ENCODE peak calls at places on chromosomes 1 and 21, in eight cellular contexts. K is BJ; W is WTC11; F is CD4-positive, alpha-beta T cell; R is uterus; E is brain microvascular endothelial cell; I is GM13976; O is adrenal gland. U is an unnamed sample.

GRCh38 chr1:177246710-177247588 is 76.2 kb downstream of the BRINP2 start:
- DNase-seq in R (no peak), W (no peak), O (no peak), E (no peak), F (no peak), K (no peak), I (no peak), U (no peak)

GRCh38 chr21:39116761-39117425 is 66.4 kb downstream of the PSMG1 start:
- DNase-seq in F (no peak), E (no peak), K (no peak), O (peak; percentile 35), R (no peak), I (no peak), W (no peak), U (no peak)

GRCh38 chr1:222777977-222778376 is 36.9 kb upstream of the DISP1 start:
- DNase-seq in F (no peak), W (no peak), K (no peak), I (no peak), O (no peak), E (no peak), R (no peak), U (no peak)

GRCh38 chr1:201309420-201309819 is 26.1 kb downstream of the PKP1 start:
- DNase-seq in R (peak; percentile 20), E (peak; percentile 48), K (no peak), O (peak; percentile 90), F (no peak), I (peak; percentile 48), W (peak; percentile 78), U (peak; percentile 29)

GRCh38 chr1:206809504-206810084 is 37.3 kb upstream of the IL10 start:
- DNase-seq in I (no peak), F (no peak), E (peak; percentile 33), O (peak; percentile 60), K (no peak), R (no peak), W (no peak), U (peak; percentile 67)

GRCh38 chr1:177340601-177341067 is 169.9 kb downstream of the BRINP2 start:
- DNase-seq in R (peak; percentile 24), F (no peak), E (no peak), W (no peak), K (no peak), I (no peak), O (no peak), U (no peak)

GRCh38 chr1:196209983-196210382 is 398.3 kb downstream of the KCNT2 start:
- DNase-seq in E (no peak), F (no peak), I (no peak), K (peak; percentile 56), O (no peak), W (no peak), R (no peak), U (no peak)

GRCh38 chr1:87024936-87025537 is 110.6 kb downstream of the HS2ST1 start:
- DNase-seq in R (no peak), I (peak; percentile 25), F (no peak), K (no peak), O (no peak), W (no peak), E (peak; percentile 18), U (no peak)

GRCh38 chr1:172391972-172392371 is 28.5 kb upstream of the C1orf105 start:
- DNase-seq in R (no peak), I (no peak), O (no peak), W (no peak), K (no peak), E (no peak), F (no peak), U (no peak)

GRCh38 chr1:161076410-161076809 is 6.7 kb upstream of the ARHGAP30 start:
- DNase-seq in K (no peak), E (no peak), O (no peak), W (no peak), I (no peak), R (no peak), F (no peak), U (no peak)

GRCh38 chr1:33349081-33349759 is 28.3 kb upstream of the A3GALT2 start:
- DNase-seq in K (no peak), R (peak; percentile 52), W (peak; percentile 40), I (peak; percentile 63), O (peak; percentile 64), E (no peak), F (peak; percentile 29), U (peak; percentile 56)

GRCh38 chr21:42646836-42647235 is 6.6 kb upstream of the PDE9A start:
- DNase-seq in F (no peak), O (no peak), W (no peak), I (no peak), K (no peak), R (no peak), E (no peak), U (no peak)

GRCh38 chr1:204842369-204842768 is 28.3 kb upstream of the NFASC start:
- DNase-seq in W (no peak), R (no peak), K (no peak), E (no peak), F (no peak), I (no peak), O (no peak), U (no peak)

GRCh38 chr1:229943148-229943714 is 123.8 kb upstream of the GALNT2 start:
- DNase-seq in I (no peak), W (no peak), E (no peak), F (no peak), O (no peak), R (no peak), K (no peak), U (no peak)

GRCh38 chr1:231161711-231162299 is at the start of gene TRIM67:
- DNase-seq in E (no peak), K (no peak), F (no peak), W (peak; percentile 45), R (no peak), O (no peak), I (peak; percentile 57), U (no peak)

GRCh38 chr21:26067836-26068401 is 102.7 kb downstream of the APP start:
- DNase-seq in W (no peak), K (no peak), I (no peak), R (no peak), F (no peak), E (no peak), O (no peak), U (no peak)

DNA sequence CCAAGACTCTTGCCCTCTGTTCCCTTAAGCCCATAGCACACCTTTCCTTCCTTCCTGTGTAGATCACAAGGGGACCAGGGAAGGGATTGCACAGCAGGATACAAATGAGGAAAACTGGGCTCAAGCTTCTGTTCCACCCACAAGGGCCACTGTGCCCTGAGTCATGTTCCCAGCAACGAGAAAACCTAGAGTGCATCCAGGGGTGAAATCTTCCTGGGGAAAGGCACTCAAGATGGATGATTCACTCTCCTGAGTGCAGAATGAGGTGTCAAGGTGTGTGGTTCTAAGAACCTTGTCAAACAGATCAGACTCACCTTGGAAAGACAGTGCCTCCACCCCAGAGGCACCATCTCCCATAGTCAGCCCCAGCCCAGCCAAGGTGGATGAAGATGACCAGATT is 40.7 kb upstream of the EYA3 start:
- DNase-seq in E (peak; percentile 52), R (no peak), K (no peak), F (no peak), O (no peak), I (no peak), W (no peak), U (no peak)
- TF ChIP-seq CTCF in E (no peak), R (no peak), K (no peak), F (no peak), O (no peak), I (no peak), W (no peak), U (no peak)

DNA sequence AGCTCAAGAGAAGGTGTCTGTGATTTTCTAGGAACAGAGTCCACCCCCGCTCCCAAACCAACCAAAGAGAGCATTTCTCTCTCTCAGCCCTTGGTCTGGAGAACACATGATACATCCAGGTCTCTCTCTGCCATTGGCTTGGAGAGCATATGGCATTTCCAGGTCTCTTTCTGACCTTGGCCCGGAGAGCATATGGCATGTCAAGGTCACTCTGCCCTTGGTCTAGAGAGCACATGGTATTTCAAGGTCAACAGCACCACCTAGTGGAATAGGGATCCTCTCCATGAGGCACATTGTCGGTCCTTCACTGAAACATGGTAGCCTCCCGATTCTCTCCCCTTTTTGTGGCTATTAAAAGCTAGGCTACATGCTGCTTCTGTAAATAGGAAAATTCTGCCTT is 437.7 kb upstream of the OLFM3 start:
- DNase-seq in O (peak; percentile 50), K (no peak), I (peak; percentile 21), E (no peak), R (no peak), W (peak; percentile 46), F (no peak), U (peak; percentile 11)
- TF ChIP-seq CTCF in O (no peak), K (peak; percentile 23), I (no peak), E (peak; percentile 45), R (no peak), W (peak; percentile 59), F (no peak), U (peak; percentile 43)

DNA sequence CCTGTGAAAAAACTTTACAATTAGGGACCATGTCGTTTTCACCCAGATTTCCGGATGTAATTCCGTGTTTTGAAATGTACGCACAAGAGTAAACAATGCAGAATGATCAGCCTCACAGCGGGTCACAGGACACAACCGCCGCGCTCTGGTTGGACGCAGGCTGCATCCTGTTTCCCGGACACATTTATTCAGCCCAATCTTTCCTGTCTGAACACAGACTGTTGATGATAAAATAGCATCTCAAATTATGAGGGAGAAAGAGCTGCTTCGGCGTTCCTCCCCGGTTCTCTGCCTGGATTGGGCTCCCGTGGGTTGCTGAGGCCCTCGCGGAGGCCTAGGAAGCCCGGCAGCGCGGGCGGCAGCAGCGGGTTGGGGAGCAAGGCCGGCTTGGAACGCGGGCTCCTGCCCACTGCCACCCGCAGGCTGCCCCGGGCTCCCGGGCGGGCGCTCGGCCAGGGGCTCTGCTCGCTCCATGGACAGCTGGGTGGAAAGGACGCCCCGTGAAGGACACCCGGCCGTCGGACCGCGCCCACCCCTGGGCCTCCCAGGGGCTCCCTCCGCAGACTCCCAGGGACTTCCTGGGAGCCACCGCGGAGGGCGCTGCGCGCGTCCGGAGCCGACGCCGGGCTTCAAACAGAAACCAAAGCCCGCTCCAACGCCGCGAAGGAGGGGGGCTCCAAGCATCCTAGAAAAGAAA is 122.4 kb downstream of the ESRRG start:
- DNase-seq in O (peak; percentile 92), R (peak; percentile 71), K (peak; percentile 19), E (peak; percentile 62), W (peak; percentile 74), F (no peak), I (peak; percentile 48), U (no peak)
- TF ChIP-seq CTCF in O (peak; percentile 55), R (peak; percentile 18), K (peak; percentile 80), E (peak; percentile 69), W (no peak), F (no peak), I (peak; percentile 23), U (no peak)

DNA sequence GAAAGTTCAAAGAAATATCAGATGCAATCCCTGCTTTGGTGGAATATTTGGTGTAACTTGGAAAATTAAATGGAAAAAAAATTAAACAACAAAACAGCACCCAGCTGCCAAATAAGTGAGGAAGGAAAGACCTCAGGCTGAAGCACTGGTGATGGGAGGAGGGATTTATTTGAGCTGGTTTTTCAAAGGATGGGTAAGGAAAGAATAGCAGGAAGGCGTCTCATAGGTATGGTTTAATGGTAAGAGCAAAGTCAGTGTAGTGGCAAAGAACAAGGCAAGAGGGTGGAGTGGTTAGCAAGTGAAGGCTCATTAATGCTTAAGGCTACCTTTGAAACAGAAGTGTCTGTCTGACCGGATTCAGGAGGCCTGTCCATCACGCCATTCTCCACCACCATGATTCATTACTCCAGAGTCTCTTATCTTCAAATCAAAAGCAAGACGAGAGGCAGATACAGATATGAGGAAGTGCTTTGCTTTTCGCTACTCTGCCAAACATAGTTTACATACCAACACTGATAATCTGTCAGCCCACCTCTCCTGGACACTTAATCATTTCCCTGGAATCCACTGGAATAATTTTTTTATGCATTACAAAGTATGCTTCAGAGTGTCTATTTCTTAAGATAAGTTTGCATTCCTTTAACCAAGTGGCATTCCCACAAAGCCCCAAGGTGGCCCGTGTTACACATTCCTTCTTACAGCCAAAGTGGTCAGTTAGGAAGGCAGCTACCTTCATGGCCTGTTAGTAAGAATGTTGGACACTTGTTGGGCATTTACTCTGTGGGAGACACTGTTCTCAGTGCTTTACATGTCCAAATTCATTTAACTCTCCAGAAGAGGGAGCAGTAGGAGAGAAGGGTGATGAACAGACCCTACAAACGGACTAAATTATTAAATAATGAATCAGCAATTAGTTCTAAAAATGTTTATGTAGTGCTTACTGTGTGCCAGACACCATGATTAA is 146.6 kb downstream of the ROR1 start:
- DNase-seq in R (no peak), K (peak; percentile 85), W (no peak), E (peak; percentile 96), I (no peak), F (no peak), O (no peak), U (no peak)
- TF ChIP-seq CTCF in R (no peak), K (peak; percentile 44), W (no peak), E (peak; percentile 55), I (no peak), F (no peak), O (no peak), U (no peak)